ENCODE peak calls at places on chromosomes 13 and 19, in four cellular contexts. One of them, this sample, is unnamed.

GRCh38 chr13:33611016-33611805 is 206.7 kb upstream of the RFC3 start:
- DNase-seq in tibial artery: peak; percentile 42
- DNase-seq in adrenal gland: peak; percentile 53
- DNase-seq in endodermal cell: no peak
- DNase-seq in this sample: peak; percentile 77

GRCh38 chr13:96728463-96728862 is 265.8 kb downstream of the OXGR1 start:
- DNase-seq in tibial artery: no peak
- DNase-seq in adrenal gland: no peak
- DNase-seq in endodermal cell: no peak
- DNase-seq in this sample: no peak

GRCh38 chr13:104086205-104086604 is 1020.0 kb upstream of the SLC10A2 start:
- DNase-seq in tibial artery: no peak
- DNase-seq in adrenal gland: no peak
- DNase-seq in endodermal cell: no peak
- DNase-seq in this sample: no peak

GRCh38 chr13:26923824-26924605 is 163.4 kb upstream of the GPR12 start:
- DNase-seq in tibial artery: no peak
- DNase-seq in adrenal gland: peak; percentile 19
- DNase-seq in endodermal cell: peak; percentile 34
- DNase-seq in this sample: no peak

GRCh38 chr13:40508112-40508511 is 158.3 kb downstream of the FOXO1 start:
- DNase-seq in tibial artery: no peak
- DNase-seq in adrenal gland: no peak
- DNase-seq in endodermal cell: no peak
- DNase-seq in this sample: no peak

GRCh38 chr13:40026741-40027140 is 371.3 kb downstream of the COG6 start:
- DNase-seq in tibial artery: no peak
- DNase-seq in adrenal gland: no peak
- DNase-seq in endodermal cell: no peak
- DNase-seq in this sample: no peak

GRCh38 chr13:100234006-100234405 is 145.1 kb downstream of the PCCA start:
- DNase-seq in tibial artery: no peak
- DNase-seq in adrenal gland: no peak
- DNase-seq in endodermal cell: no peak
- DNase-seq in this sample: no peak

GRCh38 chr13:86757236-86757978 is 913.8 kb upstream of the SLITRK5 start:
- DNase-seq in tibial artery: no peak
- DNase-seq in adrenal gland: no peak
- DNase-seq in endodermal cell: peak; percentile 72
- DNase-seq in this sample: no peak

GRCh38 chr13:52882803-52883202 is 34.4 kb upstream of the PCDH8 start:
- DNase-seq in tibial artery: no peak
- DNase-seq in adrenal gland: no peak
- DNase-seq in endodermal cell: peak; percentile 20
- DNase-seq in this sample: no peak

GRCh38 chr19:35518313-35518712 is 4.9 kb upstream of the DMKN start:
- DNase-seq in tibial artery: no peak
- DNase-seq in adrenal gland: no peak
- DNase-seq in endodermal cell: no peak
- DNase-seq in this sample: no peak

GRCh38 chr13:113124211-113125025 is 1.8 kb downstream of the F10 start:
- DNase-seq in tibial artery: no peak
- DNase-seq in adrenal gland: no peak
- DNase-seq in endodermal cell: no peak
- DNase-seq in this sample: peak; percentile 70

GRCh38 chr19:17532557-17532956 is 21.1 kb downstream of the PGLS start:
- DNase-seq in tibial artery: no peak
- DNase-seq in adrenal gland: no peak
- DNase-seq in endodermal cell: no peak
- DNase-seq in this sample: no peak

GRCh38 chr19:45514376-45515051 is 7.2 kb downstream of the VASP start:
- DNase-seq in tibial artery: no peak
- DNase-seq in adrenal gland: no peak
- DNase-seq in endodermal cell: no peak
- DNase-seq in this sample: no peak

GRCh38 chr19:42030605-42031004 is 36.6 kb upstream of the ATP1A3 start:
- DNase-seq in tibial artery: no peak
- DNase-seq in adrenal gland: no peak
- DNase-seq in endodermal cell: no peak
- DNase-seq in this sample: no peak

GRCh38 chr13:91046715-91047327 is 300.7 kb upstream of the MIR17HG start:
- DNase-seq in tibial artery: no peak
- DNase-seq in adrenal gland: no peak
- DNase-seq in endodermal cell: peak; percentile 62
- DNase-seq in this sample: no peak

GRCh38 chr19:49064768-49065611 is at the start of gene NTF4:
- DNase-seq in tibial artery: no peak
- DNase-seq in adrenal gland: no peak
- DNase-seq in endodermal cell: peak; percentile 92
- DNase-seq in this sample: no peak

GRCh38 chr13:92621985-92622384 is 604.6 kb upstream of the GPC6 start:
- DNase-seq in tibial artery: no peak
- DNase-seq in adrenal gland: no peak
- DNase-seq in endodermal cell: no peak
- DNase-seq in this sample: no peak

GRCh38 chr19:42250666-42251531 is 4.0 kb downstream of the ERF start:
- DNase-seq in tibial artery: no peak
- DNase-seq in adrenal gland: peak; percentile 68
- DNase-seq in endodermal cell: no peak
- DNase-seq in this sample: peak; percentile 76

GRCh38 chr19:35462476-35462953 is 14.5 kb downstream of the FFAR2 start:
- DNase-seq in tibial artery: no peak
- DNase-seq in adrenal gland: no peak
- DNase-seq in endodermal cell: no peak
- DNase-seq in this sample: no peak

GRCh38 chr19:33064778-33065550 is at the start of gene RHPN2:
- DNase-seq in tibial artery: no peak
- DNase-seq in adrenal gland: peak; percentile 57
- DNase-seq in endodermal cell: peak; percentile 92
- DNase-seq in this sample: no peak

GRCh38 chr19:21439372-21439771 is 42.4 kb downstream of the ZNF493 start:
- DNase-seq in tibial artery: no peak
- DNase-seq in adrenal gland: no peak
- DNase-seq in endodermal cell: no peak
- DNase-seq in this sample: no peak

GRCh38 chr13:42633495-42633894 is 59.5 kb downstream of the TNFSF11 start:
- DNase-seq in tibial artery: no peak
- DNase-seq in adrenal gland: no peak
- DNase-seq in endodermal cell: no peak
- DNase-seq in this sample: no peak

GRCh38 chr13:44797685-44798084 is 191.6 kb downstream of the NUFIP1 start:
- DNase-seq in tibial artery: no peak
- DNase-seq in adrenal gland: no peak
- DNase-seq in endodermal cell: no peak
- DNase-seq in this sample: no peak

GRCh38 chr19:917323-918151 is at the start of gene KISS1R:
- DNase-seq in tibial artery: no peak
- DNase-seq in adrenal gland: peak; percentile 33
- DNase-seq in endodermal cell: peak; percentile 93
- DNase-seq in this sample: no peak

GRCh38 chr19:13398182-13398581 is 108.1 kb downstream of the CACNA1A start:
- DNase-seq in tibial artery: no peak
- DNase-seq in adrenal gland: no peak
- DNase-seq in endodermal cell: no peak
- DNase-seq in this sample: no peak

GRCh38 chr13:32535140-32535539 is 3.5 kb downstream of the N4BP2L2 start:
- DNase-seq in tibial artery: no peak
- DNase-seq in adrenal gland: no peak
- DNase-seq in endodermal cell: no peak
- DNase-seq in this sample: no peak

GRCh38 chr19:6476155-6476895 is 5.3 kb downstream of the DENND1C start:
- DNase-seq in tibial artery: no peak
- DNase-seq in adrenal gland: peak; percentile 95
- DNase-seq in endodermal cell: peak; percentile 100
- DNase-seq in this sample: no peak

DNA sequence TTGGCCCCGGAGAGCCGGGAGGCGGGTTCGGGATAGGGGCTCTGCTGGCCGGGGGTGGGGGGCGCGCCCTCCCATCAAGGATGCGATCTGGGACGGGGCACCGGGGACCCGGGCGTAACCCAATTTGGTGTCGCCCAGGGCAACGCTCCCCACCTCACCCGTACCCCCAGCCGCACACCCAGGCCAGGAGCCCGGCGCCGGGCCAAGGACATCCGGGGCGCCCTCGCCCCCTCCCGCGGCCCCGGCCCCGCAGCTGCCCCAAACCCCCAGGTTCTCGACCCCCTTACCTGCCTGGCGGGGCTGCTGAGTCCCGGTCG is 525 bp downstream of the SHANK1 start:
- DNase-seq in tibial artery: no peak
- DNase-seq in adrenal gland: no peak
- DNase-seq in endodermal cell: no peak
- DNase-seq in this sample: no peak
- H3K4me3 ChIP-seq in tibial artery: peak overlapping the region; percentile 33
- H3K4me3 ChIP-seq in adrenal gland: no peak overlapping the region
- H3K4me3 ChIP-seq in endodermal cell: no peak overlapping the region
- H3K4me3 ChIP-seq in this sample: peak overlapping the region; percentile 66

DNA sequence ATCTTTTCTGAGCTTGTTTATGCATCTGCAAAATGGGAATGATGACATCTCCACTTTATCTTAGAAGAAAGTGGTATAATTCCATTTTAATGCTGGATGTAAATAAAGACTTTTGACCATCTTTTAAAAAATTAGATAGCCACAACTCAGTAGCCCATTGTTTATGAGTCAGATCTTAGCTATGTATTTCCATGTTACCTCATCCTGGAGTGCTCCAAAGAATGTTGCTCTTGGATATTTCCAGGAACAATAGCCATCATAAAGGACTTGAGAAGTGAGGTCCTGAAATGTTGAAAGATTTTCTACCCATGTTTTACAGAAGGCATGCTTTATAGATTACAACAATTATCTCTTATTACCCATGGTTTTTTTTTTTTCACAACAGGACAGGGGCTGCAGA is 229.3 kb upstream of the EDNRB start:
- DNase-seq in tibial artery: no peak
- DNase-seq in adrenal gland: no peak
- DNase-seq in endodermal cell: no peak
- DNase-seq in this sample: no peak
- TF ChIP-seq CTCF in tibial artery: no peak
- TF ChIP-seq CTCF in adrenal gland: no peak
- TF ChIP-seq CTCF in endodermal cell: no peak
- TF ChIP-seq CTCF in this sample: no peak

DNA sequence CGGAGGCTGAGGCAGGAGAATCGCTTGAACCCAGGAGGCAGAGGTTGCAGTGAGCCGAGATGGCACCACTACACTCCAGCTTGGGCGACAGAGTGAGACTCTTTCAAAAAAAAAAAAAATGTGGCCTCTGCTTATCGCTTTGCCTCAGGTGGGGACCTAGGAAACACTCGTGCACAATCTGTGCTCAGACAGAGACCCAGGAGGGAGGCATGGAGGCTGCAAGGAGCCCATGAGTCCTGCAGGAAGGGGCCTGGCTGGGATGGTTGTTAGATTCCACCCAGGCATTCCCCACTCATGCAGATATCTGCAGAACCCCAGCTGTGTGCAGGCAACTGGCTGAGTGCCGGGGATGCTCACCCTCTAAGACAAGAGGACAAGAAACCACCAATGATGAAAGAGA is 43.8 kb upstream of the C19orf12 start:
- DNase-seq in tibial artery: no peak
- DNase-seq in adrenal gland: no peak
- DNase-seq in endodermal cell: no peak
- DNase-seq in this sample: no peak
- H3K27ac ChIP-seq in tibial artery: no peak overlapping the region
- H3K27ac ChIP-seq in adrenal gland: no peak overlapping the region
- H3K27ac ChIP-seq in endodermal cell: no peak overlapping the region
- H3K27ac ChIP-seq in this sample: no peak overlapping the region

GRCh38 chr19:7928741-7929701 is 3.1 kb upstream of the CTXN1 start:
- DNase-seq in tibial artery: peak; percentile 80
- DNase-seq in adrenal gland: peak; percentile 70
- DNase-seq in endodermal cell: peak; percentile 92
- DNase-seq in this sample: no peak
- H3K4me3 ChIP-seq in tibial artery: peak overlapping the region; percentile 31
- H3K4me3 ChIP-seq in adrenal gland: no peak overlapping the region
- H3K4me3 ChIP-seq in endodermal cell: no peak overlapping the region
- H3K4me3 ChIP-seq in this sample: peak overlapping the region; percentile 59

GRCh38 chr13:27959976-27960361 is 9.1 kb downstream of the CDX2 start:
- DNase-seq in tibial artery: no peak
- DNase-seq in adrenal gland: no peak
- DNase-seq in endodermal cell: no peak
- DNase-seq in this sample: no peak

GRCh38 chr13:27961227-27962085 is 7.7 kb downstream of the CDX2 start:
- DNase-seq in tibial artery: no peak
- DNase-seq in adrenal gland: no peak
- DNase-seq in endodermal cell: peak; percentile 81
- DNase-seq in this sample: no peak

GRCh38 chr13:27958928-27959539 is 10.1 kb downstream of the CDX2 start:
- DNase-seq in tibial artery: no peak
- DNase-seq in adrenal gland: no peak
- DNase-seq in endodermal cell: no peak
- DNase-seq in this sample: no peak

GRCh38 chr13:27962128-27962841 is 6.8 kb downstream of the CDX2 start:
- DNase-seq in tibial artery: no peak
- DNase-seq in adrenal gland: no peak
- DNase-seq in endodermal cell: peak; percentile 68
- DNase-seq in this sample: no peak

GRCh38 chr13:27960362-27961226 is 8.5 kb downstream of the CDX2 start:
- DNase-seq in tibial artery: no peak
- DNase-seq in adrenal gland: no peak
- DNase-seq in endodermal cell: peak; percentile 95
- DNase-seq in this sample: no peak
- TF ChIP-seq CTCF in tibial artery: no peak
- TF ChIP-seq CTCF in adrenal gland: peak; percentile 17
- TF ChIP-seq CTCF in endodermal cell: peak; percentile 81
- TF ChIP-seq CTCF in this sample: no peak

GRCh38 chr19:40219721-40220276 is 1.6 kb upstream of the TTC9B start:
- DNase-seq in tibial artery: no peak
- DNase-seq in adrenal gland: no peak
- DNase-seq in endodermal cell: no peak
- DNase-seq in this sample: no peak
- H3K27ac ChIP-seq in tibial artery: no peak overlapping the region
- H3K27ac ChIP-seq in adrenal gland: no peak overlapping the region
- H3K27ac ChIP-seq in endodermal cell: no peak overlapping the region
- H3K27ac ChIP-seq in this sample: no peak overlapping the region

DNA sequence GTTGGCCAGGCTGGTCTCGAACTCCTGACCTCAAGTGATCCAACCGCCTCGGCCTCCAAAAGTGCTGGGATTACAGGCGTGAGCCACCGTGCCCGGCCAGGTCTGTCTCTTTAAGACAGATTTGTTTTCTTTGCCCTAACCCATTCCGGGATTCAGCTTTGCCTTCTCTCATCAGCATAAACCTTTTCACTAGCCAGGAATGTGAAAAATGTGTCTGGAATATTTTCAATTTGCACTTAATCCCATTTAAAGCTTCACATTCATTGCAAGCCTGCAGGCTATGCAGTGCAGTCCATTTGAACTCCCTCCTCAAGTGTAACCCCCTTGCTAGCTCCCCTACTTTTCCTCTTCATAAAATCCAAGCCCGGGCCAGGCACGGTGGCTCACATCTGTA is 880 bp upstream of the TMEM160 start:
- DNase-seq in tibial artery: no peak
- DNase-seq in adrenal gland: no peak
- DNase-seq in endodermal cell: peak; percentile 49
- DNase-seq in this sample: no peak
- H3K4me3 ChIP-seq in tibial artery: peak overlapping the region; percentile 100
- H3K4me3 ChIP-seq in adrenal gland: no peak overlapping the region
- H3K4me3 ChIP-seq in endodermal cell: no peak overlapping the region
- H3K4me3 ChIP-seq in this sample: peak overlapping the region; percentile 89

GRCh38 chr19:18644144-18645034 is 7.6 kb downstream of the KLHL26 start:
- DNase-seq in tibial artery: no peak
- DNase-seq in adrenal gland: no peak
- DNase-seq in endodermal cell: no peak
- DNase-seq in this sample: peak; percentile 75
- TF ChIP-seq CTCF in tibial artery: no peak
- TF ChIP-seq CTCF in adrenal gland: no peak
- TF ChIP-seq CTCF in endodermal cell: peak; percentile 32
- TF ChIP-seq CTCF in this sample: no peak

GRCh38 chr19:18998276-18998675 is 35.0 kb downstream of the SUGP2 start:
- DNase-seq in tibial artery: no peak
- DNase-seq in adrenal gland: no peak
- DNase-seq in endodermal cell: no peak
- DNase-seq in this sample: no peak
- H3K27ac ChIP-seq in tibial artery: no peak overlapping the region
- H3K27ac ChIP-seq in adrenal gland: no peak overlapping the region
- H3K27ac ChIP-seq in endodermal cell: no peak overlapping the region
- H3K27ac ChIP-seq in this sample: no peak overlapping the region

This sample was measured in coronary artery.